ENCODE peak calls at places on chromosome 6, in seven cellular contexts. F is cardiac muscle cell, A is pancreas, Z is gastrocnemius medialis, B is OCI-LY7, G is DND-41, R is tibial artery. Q is an unnamed sample.

GRCh38 chr6:90610671-90611542 is 24.0 kb upstream of the MAP3K7 start:
- DNase-seq in F (peak), A (peak), Z (no peak), B (peak), G (no peak), R (no peak), Q (peak)

GRCh38 chr6:168877821-168878282 is 375.8 kb downstream of the THBS2 start:
- DNase-seq in F (no peak), A (no peak), Z (no peak), B (no peak), G (no peak), R (peak), Q (no peak)

GRCh38 chr6:71028236-71028876 is 71.5 kb upstream of the B3GAT2 start:
- DNase-seq in F (no peak), A (no peak), Z (no peak), B (no peak), G (no peak), R (no peak), Q (no peak)

GRCh38 chr6:45473121-45473967 is 95.6 kb upstream of the SUPT3H start:
- DNase-seq in F (no peak), A (no peak), Z (no peak), B (no peak), G (no peak), R (no peak), Q (no peak)

GRCh38 chr6:113299526-113299925 is 557.6 kb upstream of the MARCKS start:
- DNase-seq in F (no peak), A (no peak), Z (no peak), B (no peak), G (no peak), R (no peak), Q (no peak)

GRCh38 chr6:45677381-45677992 is 299.8 kb upstream of the SUPT3H start:
- DNase-seq in F (no peak), A (no peak), Z (no peak), B (peak), G (peak), R (no peak), Q (no peak)

GRCh38 chr6:113009682-113010081 is 662.6 kb downstream of the RFPL4B start:
- DNase-seq in F (no peak), A (no peak), Z (no peak), B (no peak), G (no peak), R (no peak), Q (no peak)

GRCh38 chr6:148577687-148578488 is 168.9 kb upstream of the UST start:
- DNase-seq in F (peak), A (peak), Z (peak), B (peak), G (peak), R (peak), Q (peak)

GRCh38 chr6:69064226-69064625 is 429.1 kb downstream of the ADGRB3 start:
- DNase-seq in F (no peak), A (no peak), Z (no peak), B (no peak), G (no peak), R (no peak), Q (no peak)

GRCh38 chr6:42405025-42405424 is 46.7 kb downstream of the TRERF1 start:
- DNase-seq in F (no peak), A (no peak), Z (no peak), B (no peak), G (no peak), R (no peak), Q (no peak)

GRCh38 chr6:42404494-42404893 is 47.2 kb downstream of the TRERF1 start:
- DNase-seq in F (no peak), A (no peak), Z (no peak), B (no peak), G (no peak), R (no peak), Q (no peak)

GRCh38 chr6:42403831-42404230 is 47.9 kb downstream of the TRERF1 start:
- DNase-seq in F (no peak), A (no peak), Z (no peak), B (no peak), G (no peak), R (no peak), Q (no peak)

GRCh38 chr6:42402184-42402583 is 49.5 kb downstream of the TRERF1 start:
- DNase-seq in F (no peak), A (no peak), Z (no peak), B (no peak), G (no peak), R (no peak), Q (no peak)

GRCh38 chr6:42403415-42403814 is 48.3 kb downstream of the TRERF1 start:
- DNase-seq in F (no peak), A (no peak), Z (no peak), B (no peak), G (no peak), R (no peak), Q (no peak)
- TF ChIP-seq CTCF in F (no peak), A (no peak), Z (no peak), B (no peak), G (no peak), R (no peak), Q (no peak)

GRCh38 chr6:31158863-31159855 is 770 bp downstream of the TCF19 start:
- DNase-seq in F (no peak), A (peak), Z (no peak), B (peak), G (peak), R (no peak), Q (no peak)
- H3K27ac ChIP-seq in F (no peak), A (no peak), Z (peak), B (peak), G (peak), R (peak), Q (no peak)

GRCh38 chr6:48061630-48062029 is 49.4 kb downstream of the PTCHD4 start:
- DNase-seq in F (no peak), A (no peak), Z (no peak), B (no peak), G (no peak), R (no peak), Q (no peak)
- H3K4me3 ChIP-seq in F (no peak), A (no peak), Z (no peak), B (no peak), G (no peak), R (no peak), Q (no peak)

GRCh38 chr6:57177545-57178225 is 5.6 kb downstream of the BAG2 start:
- DNase-seq in F (peak), A (no peak), Z (peak), B (no peak), G (no peak), R (peak), Q (no peak)

GRCh38 chr6:57173886-57174510 is 1.9 kb downstream of the BAG2 start:
- DNase-seq in F (no peak), A (no peak), Z (no peak), B (no peak), G (no peak), R (no peak), Q (no peak)

GRCh38 chr6:57173056-57173885 is 1.1 kb downstream of the BAG2 start:
- DNase-seq in F (peak), A (no peak), Z (no peak), B (peak), G (peak), R (no peak), Q (no peak)

GRCh38 chr6:57174511-57174907 is 2.4 kb downstream of the BAG2 start:
- DNase-seq in F (no peak), A (no peak), Z (no peak), B (no peak), G (no peak), R (no peak), Q (no peak)

DNA sequence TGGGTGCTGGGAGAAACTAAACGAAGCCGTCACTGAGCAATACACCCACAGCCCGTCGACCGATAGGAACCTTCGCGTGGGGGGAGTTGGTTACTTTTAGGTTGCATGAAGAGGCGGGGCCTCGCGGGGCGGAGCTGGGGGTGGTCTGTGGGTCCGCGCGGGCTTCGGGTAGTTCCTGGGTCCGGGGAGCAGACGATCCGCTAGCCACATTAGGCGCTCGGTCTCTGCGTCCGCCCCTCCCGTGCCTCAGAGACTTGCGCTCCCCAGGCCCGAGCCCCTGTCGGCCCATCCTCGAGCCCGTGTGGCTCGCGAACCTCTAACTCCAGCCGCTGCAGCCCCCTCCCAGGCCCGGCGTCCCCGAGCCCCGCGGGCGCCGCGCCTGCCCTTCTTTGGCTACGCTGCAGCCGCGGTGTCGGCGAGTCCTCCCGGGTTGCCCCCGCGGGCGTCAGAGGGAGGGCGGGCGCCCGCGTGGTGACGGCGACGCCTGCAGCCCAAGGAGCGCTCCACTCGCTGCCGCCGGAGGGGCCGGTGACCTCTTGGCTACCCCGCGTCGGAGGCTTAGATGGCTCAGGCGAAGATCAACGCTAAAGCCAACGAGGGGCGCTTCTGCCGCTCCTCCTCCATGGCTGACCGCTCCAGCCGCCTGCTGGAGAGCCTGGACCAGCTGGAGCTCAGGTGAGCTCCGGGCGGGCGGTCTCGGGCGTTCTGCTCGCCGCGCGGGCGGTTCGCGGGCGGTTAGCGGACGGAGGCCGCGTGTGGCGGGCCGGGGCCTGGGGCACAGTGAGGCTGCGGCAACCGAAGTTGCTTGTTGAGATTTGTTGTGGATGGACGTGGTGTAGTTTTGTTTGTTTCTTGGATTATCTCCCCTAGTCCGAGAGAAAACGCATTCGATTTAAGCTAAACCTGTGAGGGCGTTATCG is at the start of gene BAG2:
- DNase-seq in F (peak), A (peak), Z (peak), B (peak), G (peak), R (peak), Q (peak)
- TF ChIP-seq CTCF in F (peak), A (no peak), Z (peak), B (peak), G (no peak), R (peak), Q (peak)

GRCh38 chr6:10713962-10714361 is 8.9 kb upstream of the TMEM14C start:
- DNase-seq in F (no peak), A (no peak), Z (no peak), B (no peak), G (no peak), R (no peak), Q (no peak)
- H3K27ac ChIP-seq in F (no peak), A (no peak), Z (no peak), B (no peak), G (no peak), R (no peak), Q (no peak)

GRCh38 chr6:57421503-57421902 is 104.1 kb downstream of the PRIM2 start:
- DNase-seq in F (no peak), A (no peak), Z (no peak), B (no peak), G (no peak), R (no peak), Q (no peak)
- H3K4me3 ChIP-seq in F (no peak), A (no peak), Z (no peak), B (no peak), G (no peak), R (no peak), Q (no peak)

GRCh38 chr6:131051316-131051715 is 11.7 kb downstream of the EPB41L2 start:
- DNase-seq in F (no peak), A (no peak), Z (no peak), B (no peak), G (no peak), R (no peak), Q (no peak)
- TF ChIP-seq CTCF in F (no peak), A (no peak), Z (no peak), B (no peak), G (no peak), R (no peak), Q (no peak)

GRCh38 chr6:6684365-6684833 is 95.9 kb downstream of the LY86 start:
- DNase-seq in F (no peak), A (no peak), Z (no peak), B (no peak), G (no peak), R (no peak), Q (no peak)
- H3K27ac ChIP-seq in F (no peak), A (no peak), Z (no peak), B (no peak), G (no peak), R (no peak), Q (no peak)

DNA sequence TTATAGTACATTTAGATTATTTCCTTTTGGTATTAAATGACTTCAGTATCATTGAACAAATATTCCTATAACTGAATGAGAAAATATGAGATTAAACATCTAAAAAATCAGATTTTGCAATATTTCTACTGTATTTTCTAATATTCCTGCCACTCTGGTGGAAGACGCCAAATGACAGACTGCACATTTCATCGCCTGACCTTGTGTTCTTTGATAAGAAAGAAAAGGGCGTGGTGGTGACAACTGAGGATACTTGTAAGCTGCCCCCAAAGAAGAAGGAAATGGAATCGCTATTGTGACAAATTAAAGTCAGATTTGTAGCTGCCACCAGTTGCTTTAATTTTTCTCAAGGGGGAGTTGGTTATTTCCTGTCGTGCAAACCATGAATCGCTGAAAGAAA is 131.3 kb downstream of the MTFR2 start:
- DNase-seq in F (no peak), A (no peak), Z (no peak), B (no peak), G (no peak), R (no peak), Q (no peak)
- H3K4me3 ChIP-seq in F (no peak), A (no peak), Z (no peak), B (no peak), G (no peak), R (no peak), Q (no peak)

GRCh38 chr6:169920359-169921020 is 169.1 kb downstream of the ERMARD start:
- DNase-seq in F (no peak), A (no peak), Z (no peak), B (no peak), G (no peak), R (no peak), Q (no peak)

GRCh38 chr6:169923468-169924464 is 172.3 kb downstream of the ERMARD start:
- DNase-seq in F (no peak), A (no peak), Z (no peak), B (no peak), G (no peak), R (no peak), Q (no peak)

GRCh38 chr6:169921853-169922779 is 170.7 kb downstream of the ERMARD start:
- DNase-seq in F (no peak), A (no peak), Z (no peak), B (no peak), G (peak), R (no peak), Q (no peak)

GRCh38 chr6:169918954-169919549 is 167.6 kb downstream of the ERMARD start:
- DNase-seq in F (no peak), A (no peak), Z (no peak), B (no peak), G (no peak), R (no peak), Q (no peak)

DNA sequence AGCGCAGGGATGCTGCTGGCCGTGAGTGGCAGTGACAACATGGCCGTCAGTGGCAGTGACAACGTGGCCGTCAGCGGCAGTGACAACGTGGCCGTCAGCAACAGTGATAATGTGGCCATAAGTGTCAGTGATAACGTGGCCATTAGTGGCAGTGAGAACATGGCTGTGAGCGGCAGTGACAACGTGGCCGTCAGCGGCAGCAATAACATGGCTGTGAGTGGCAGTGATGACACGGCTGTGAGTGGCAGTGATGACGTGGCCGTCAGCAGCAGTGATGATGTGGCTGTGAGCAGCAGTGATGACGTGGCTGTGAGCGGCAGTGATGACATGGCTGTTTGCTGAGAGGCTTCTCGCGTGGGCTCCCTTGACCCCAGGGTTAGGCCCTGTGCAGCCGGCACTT is 169.8 kb downstream of the ERMARD start:
- DNase-seq in F (no peak), A (no peak), Z (no peak), B (no peak), G (no peak), R (no peak), Q (no peak)
- TF ChIP-seq CTCF in F (no peak), A (no peak), Z (no peak), B (no peak), G (no peak), R (no peak), Q (no peak)

Q was measured in lower lobe of right lung.